ENCODE peak calls at places on chromosome 16, in five cellular contexts. One of them, this sample, is unnamed.

GRCh38 chr16:11315499-11315898 is 29.8 kb upstream of the RMI2 start:
- DNase-seq in body of pancreas: no peak
- DNase-seq in esophagus muscularis mucosa: no peak
- DNase-seq in small intestine: no peak
- DNase-seq in CD8-positive, alpha-beta memory T cell: no peak
- DNase-seq in this sample: no peak

GRCh38 chr16:27355610-27356009 is 41.8 kb downstream of the IL4R start:
- DNase-seq in body of pancreas: peak; percentile 43
- DNase-seq in esophagus muscularis mucosa: no peak
- DNase-seq in small intestine: peak; percentile 25
- DNase-seq in CD8-positive, alpha-beta memory T cell: no peak
- DNase-seq in this sample: peak; percentile 59

GRCh38 chr16:754208-755097 is 6.1 kb upstream of the MSLN start:
- DNase-seq in body of pancreas: peak; percentile 16
- DNase-seq in esophagus muscularis mucosa: no peak
- DNase-seq in small intestine: no peak
- DNase-seq in CD8-positive, alpha-beta memory T cell: no peak
- DNase-seq in this sample: no peak

GRCh38 chr16:66130296-66130910 is 236.1 kb upstream of the CDH5 start:
- DNase-seq in body of pancreas: no peak
- DNase-seq in esophagus muscularis mucosa: no peak
- DNase-seq in small intestine: no peak
- DNase-seq in CD8-positive, alpha-beta memory T cell: no peak
- DNase-seq in this sample: no peak

GRCh38 chr16:84062734-84063640 is 20.4 kb upstream of the SLC38A8 start:
- DNase-seq in body of pancreas: peak; percentile 76
- DNase-seq in esophagus muscularis mucosa: peak; percentile 95
- DNase-seq in small intestine: peak; percentile 65
- DNase-seq in CD8-positive, alpha-beta memory T cell: peak; percentile 42
- DNase-seq in this sample: peak; percentile 80

GRCh38 chr16:84444476-84444875 is 60.0 kb downstream of the MEAK7 start:
- DNase-seq in body of pancreas: no peak
- DNase-seq in esophagus muscularis mucosa: no peak
- DNase-seq in small intestine: no peak
- DNase-seq in CD8-positive, alpha-beta memory T cell: no peak
- DNase-seq in this sample: no peak

GRCh38 chr16:47848481-47849109 is 307.2 kb downstream of the ABCC12 start:
- DNase-seq in body of pancreas: no peak
- DNase-seq in esophagus muscularis mucosa: peak; percentile 75
- DNase-seq in small intestine: no peak
- DNase-seq in CD8-positive, alpha-beta memory T cell: no peak
- DNase-seq in this sample: peak; percentile 25

GRCh38 chr16:23502466-23502865 is 7.8 kb downstream of the GGA2 start:
- DNase-seq in body of pancreas: no peak
- DNase-seq in esophagus muscularis mucosa: no peak
- DNase-seq in small intestine: no peak
- DNase-seq in CD8-positive, alpha-beta memory T cell: no peak
- DNase-seq in this sample: no peak

GRCh38 chr16:67943619-67944503 is at the start of gene LCAT:
- DNase-seq in body of pancreas: no peak
- DNase-seq in esophagus muscularis mucosa: no peak
- DNase-seq in small intestine: no peak
- DNase-seq in CD8-positive, alpha-beta memory T cell: no peak
- DNase-seq in this sample: peak; percentile 55

GRCh38 chr16:69040144-69040909 is 65.1 kb upstream of the HAS3 start:
- DNase-seq in body of pancreas: no peak
- DNase-seq in esophagus muscularis mucosa: no peak
- DNase-seq in small intestine: peak; percentile 78
- DNase-seq in CD8-positive, alpha-beta memory T cell: no peak
- DNase-seq in this sample: no peak

GRCh38 chr16:49556252-49557069 is 182.9 kb downstream of the C16orf78 start:
- DNase-seq in body of pancreas: no peak
- DNase-seq in esophagus muscularis mucosa: no peak
- DNase-seq in small intestine: no peak
- DNase-seq in CD8-positive, alpha-beta memory T cell: no peak
- DNase-seq in this sample: no peak

GRCh38 chr16:10831899-10832886 is 13.6 kb upstream of the TVP23A start:
- DNase-seq in body of pancreas: peak; percentile 44
- DNase-seq in esophagus muscularis mucosa: no peak
- DNase-seq in small intestine: no peak
- DNase-seq in CD8-positive, alpha-beta memory T cell: no peak
- DNase-seq in this sample: no peak

GRCh38 chr16:19911204-19911603 is 26.6 kb upstream of the GPRC5B start:
- DNase-seq in body of pancreas: no peak
- DNase-seq in esophagus muscularis mucosa: no peak
- DNase-seq in small intestine: no peak
- DNase-seq in CD8-positive, alpha-beta memory T cell: no peak
- DNase-seq in this sample: no peak

GRCh38 chr16:85123891-85124635 is 11.8 kb upstream of the CIBAR2 start:
- DNase-seq in body of pancreas: peak; percentile 44
- DNase-seq in esophagus muscularis mucosa: no peak
- DNase-seq in small intestine: no peak
- DNase-seq in CD8-positive, alpha-beta memory T cell: no peak
- DNase-seq in this sample: peak; percentile 49

GRCh38 chr16:10575506-10576130 is 4.8 kb downstream of the EMP2 start:
- DNase-seq in body of pancreas: no peak
- DNase-seq in esophagus muscularis mucosa: no peak
- DNase-seq in small intestine: no peak
- DNase-seq in CD8-positive, alpha-beta memory T cell: no peak
- DNase-seq in this sample: no peak

GRCh38 chr16:1338119-1338730 is 4.8 kb downstream of the BAIAP3 start:
- DNase-seq in body of pancreas: peak; percentile 51
- DNase-seq in esophagus muscularis mucosa: no peak
- DNase-seq in small intestine: peak; percentile 37
- DNase-seq in CD8-positive, alpha-beta memory T cell: no peak
- DNase-seq in this sample: no peak

GRCh38 chr16:81374514-81374913 is 59.8 kb downstream of the GAN start:
- DNase-seq in body of pancreas: no peak
- DNase-seq in esophagus muscularis mucosa: no peak
- DNase-seq in small intestine: no peak
- DNase-seq in CD8-positive, alpha-beta memory T cell: no peak
- DNase-seq in this sample: no peak

GRCh38 chr16:29192329-29193247 is 207.7 kb downstream of the LAT start:
- DNase-seq in body of pancreas: no peak
- DNase-seq in esophagus muscularis mucosa: no peak
- DNase-seq in small intestine: no peak
- DNase-seq in CD8-positive, alpha-beta memory T cell: no peak
- DNase-seq in this sample: no peak

GRCh38 chr16:75044800-75045361 is 46.1 kb downstream of the ZNRF1 start:
- DNase-seq in body of pancreas: no peak
- DNase-seq in esophagus muscularis mucosa: no peak
- DNase-seq in small intestine: no peak
- DNase-seq in CD8-positive, alpha-beta memory T cell: no peak
- DNase-seq in this sample: peak; percentile 64

GRCh38 chr16:65728172-65728571 is 606.3 kb upstream of the CDH11 start:
- DNase-seq in body of pancreas: no peak
- DNase-seq in esophagus muscularis mucosa: no peak
- DNase-seq in small intestine: no peak
- DNase-seq in CD8-positive, alpha-beta memory T cell: no peak
- DNase-seq in this sample: no peak

GRCh38 chr16:85767569-85767968 is 16.7 kb upstream of the C16orf74 start:
- DNase-seq in body of pancreas: no peak
- DNase-seq in esophagus muscularis mucosa: no peak
- DNase-seq in small intestine: no peak
- DNase-seq in CD8-positive, alpha-beta memory T cell: no peak
- DNase-seq in this sample: no peak

GRCh38 chr16:57593021-57593420 is 35.4 kb upstream of the ADGRG1 start:
- DNase-seq in body of pancreas: no peak
- DNase-seq in esophagus muscularis mucosa: no peak
- DNase-seq in small intestine: no peak
- DNase-seq in CD8-positive, alpha-beta memory T cell: no peak
- DNase-seq in this sample: no peak

GRCh38 chr16:21145738-21146137 is 4.9 kb downstream of the DNAH3 start:
- DNase-seq in body of pancreas: no peak
- DNase-seq in esophagus muscularis mucosa: no peak
- DNase-seq in small intestine: no peak
- DNase-seq in CD8-positive, alpha-beta memory T cell: no peak
- DNase-seq in this sample: no peak

GRCh38 chr16:84294196-84295142 is at the start of gene WFDC1:
- DNase-seq in body of pancreas: no peak
- DNase-seq in esophagus muscularis mucosa: no peak
- DNase-seq in small intestine: no peak
- DNase-seq in CD8-positive, alpha-beta memory T cell: no peak
- DNase-seq in this sample: no peak

GRCh38 chr16:87382023-87382785 is 1.4 kb downstream of the FBXO31 start:
- DNase-seq in body of pancreas: no peak
- DNase-seq in esophagus muscularis mucosa: no peak
- DNase-seq in small intestine: peak; percentile 57
- DNase-seq in CD8-positive, alpha-beta memory T cell: no peak
- DNase-seq in this sample: no peak
- H3K4me1 ChIP-seq in body of pancreas: peaks cover 54% of the 10 kb centered on the region
- H3K4me1 ChIP-seq in esophagus muscularis mucosa: peaks cover 74% of the 10 kb centered on the region
- H3K4me1 ChIP-seq in small intestine: no peaks in the 10 kb centered on the region
- H3K4me1 ChIP-seq in CD8-positive, alpha-beta memory T cell: peaks cover 36% of the 10 kb centered on the region
- H3K4me1 ChIP-seq in this sample: peaks cover 8% of the 10 kb centered on the region

GRCh38 chr16:31474778-31475738 is 3.1 kb downstream of the TGFB1I1 start:
- DNase-seq in body of pancreas: no peak
- DNase-seq in esophagus muscularis mucosa: no peak
- DNase-seq in small intestine: no peak
- DNase-seq in CD8-positive, alpha-beta memory T cell: no peak
- DNase-seq in this sample: no peak

GRCh38 chr16:31471875-31472558 is at the start of gene TGFB1I1:
- DNase-seq in body of pancreas: no peak
- DNase-seq in esophagus muscularis mucosa: no peak
- DNase-seq in small intestine: no peak
- DNase-seq in CD8-positive, alpha-beta memory T cell: no peak
- DNase-seq in this sample: no peak

GRCh38 chr16:31472559-31473203 is 729 bp downstream of the TGFB1I1 start:
- DNase-seq in body of pancreas: peak; percentile 78
- DNase-seq in esophagus muscularis mucosa: peak; percentile 98
- DNase-seq in small intestine: peak; percentile 74
- DNase-seq in CD8-positive, alpha-beta memory T cell: peak; percentile 18
- DNase-seq in this sample: peak; percentile 95

GRCh38 chr16:31474173-31474714 is 2.3 kb downstream of the TGFB1I1 start:
- DNase-seq in body of pancreas: no peak
- DNase-seq in esophagus muscularis mucosa: no peak
- DNase-seq in small intestine: no peak
- DNase-seq in CD8-positive, alpha-beta memory T cell: no peak
- DNase-seq in this sample: no peak

DNA sequence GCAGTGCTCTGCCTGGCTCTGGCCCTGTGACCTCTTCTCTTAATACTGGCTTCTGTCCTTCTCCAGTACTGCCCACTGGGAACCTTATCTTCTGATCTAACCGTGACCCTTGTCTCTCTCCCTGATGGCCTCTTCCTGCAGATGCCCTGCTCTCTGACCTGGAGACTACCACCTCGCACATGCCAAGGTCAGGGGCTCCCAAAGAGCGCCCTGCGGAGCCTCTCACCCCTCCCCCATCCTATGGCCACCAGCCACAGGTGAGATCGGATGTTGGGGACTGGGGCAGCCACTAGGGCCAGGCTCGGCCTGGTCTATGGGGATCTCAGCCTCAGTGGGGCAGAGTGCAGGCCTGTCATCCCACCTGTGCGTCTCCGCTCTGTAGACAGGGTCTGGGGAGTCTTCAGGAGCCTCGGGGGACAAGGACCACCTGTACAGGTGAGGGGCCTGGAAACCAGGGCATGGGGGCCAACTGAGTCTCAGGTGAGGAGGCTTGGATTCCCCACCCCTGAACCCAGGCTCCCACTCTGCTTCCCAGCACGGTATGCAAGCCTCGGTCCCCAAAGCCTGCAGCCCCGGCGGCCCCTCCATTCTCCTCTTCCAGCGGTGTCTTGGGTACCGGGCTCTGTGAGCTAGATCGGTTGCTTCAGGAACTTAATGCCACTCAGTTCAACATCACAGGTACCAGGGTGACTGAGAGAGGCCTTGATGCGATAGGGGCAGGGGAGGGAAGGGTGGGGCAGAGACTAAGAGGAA is 1.5 kb downstream of the TGFB1I1 start:
- DNase-seq in body of pancreas: no peak
- DNase-seq in esophagus muscularis mucosa: no peak
- DNase-seq in small intestine: no peak
- DNase-seq in CD8-positive, alpha-beta memory T cell: no peak
- DNase-seq in this sample: no peak
- H3K4me3 ChIP-seq in body of pancreas: no peak overlapping the region
- H3K4me3 ChIP-seq in esophagus muscularis mucosa: peak overlapping the region; percentile 87
- H3K4me3 ChIP-seq in small intestine: no peak overlapping the region
- H3K4me3 ChIP-seq in CD8-positive, alpha-beta memory T cell: no peak overlapping the region
- H3K4me3 ChIP-seq in this sample: no peak overlapping the region

DNA sequence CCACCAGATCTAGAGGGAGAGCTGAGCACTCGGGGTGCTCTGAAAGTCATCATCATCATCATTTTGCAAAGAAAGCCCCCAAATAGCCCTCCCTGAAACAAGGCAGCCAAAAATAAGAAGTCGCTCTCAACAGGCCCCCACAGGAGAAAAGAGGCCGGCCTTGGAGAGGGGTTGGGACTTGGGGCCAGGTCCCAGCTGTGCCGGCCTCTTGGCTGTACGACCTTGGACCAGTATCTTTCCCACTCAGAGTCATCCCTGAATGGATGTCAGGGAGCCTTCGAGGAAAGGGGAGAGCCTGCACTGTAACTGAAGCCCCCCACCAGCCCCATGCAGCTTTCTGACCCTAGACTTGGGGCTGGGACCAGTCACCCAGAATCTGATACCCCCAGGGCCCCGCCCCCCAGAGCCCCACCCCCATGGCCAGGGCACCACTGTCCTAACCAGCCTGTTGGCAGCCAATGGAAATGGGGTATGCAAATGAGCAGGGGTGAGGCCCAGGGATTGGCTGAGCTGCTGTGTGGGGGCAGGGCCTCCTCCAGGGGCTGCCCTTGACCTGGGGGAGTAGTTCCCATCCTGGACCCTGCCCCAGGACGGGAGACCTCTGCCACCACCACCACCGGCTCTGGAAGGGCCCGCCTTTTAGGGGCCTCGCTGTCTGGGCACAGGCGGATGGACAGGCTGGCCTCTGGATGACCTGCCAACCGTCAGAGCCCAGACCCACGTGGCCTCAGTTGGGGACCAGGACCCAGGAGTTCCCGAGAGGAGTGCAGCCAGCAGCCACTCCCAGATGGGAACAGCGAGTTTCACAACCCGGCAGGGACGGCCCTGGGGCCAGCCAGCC is 15.4 kb downstream of the ZFPM1 start:
- DNase-seq in body of pancreas: peak; percentile 53
- DNase-seq in esophagus muscularis mucosa: no peak
- DNase-seq in small intestine: peak; percentile 56
- DNase-seq in CD8-positive, alpha-beta memory T cell: no peak
- DNase-seq in this sample: no peak
- H3K4me1 ChIP-seq in body of pancreas: peaks cover 85% of the 10 kb centered on the region
- H3K4me1 ChIP-seq in esophagus muscularis mucosa: peaks cover 8% of the 10 kb centered on the region
- H3K4me1 ChIP-seq in small intestine: no peaks in the 10 kb centered on the region
- H3K4me1 ChIP-seq in CD8-positive, alpha-beta memory T cell: peaks cover 84% of the 10 kb centered on the region
- H3K4me1 ChIP-seq in this sample: no peaks in the 10 kb centered on the region

DNA sequence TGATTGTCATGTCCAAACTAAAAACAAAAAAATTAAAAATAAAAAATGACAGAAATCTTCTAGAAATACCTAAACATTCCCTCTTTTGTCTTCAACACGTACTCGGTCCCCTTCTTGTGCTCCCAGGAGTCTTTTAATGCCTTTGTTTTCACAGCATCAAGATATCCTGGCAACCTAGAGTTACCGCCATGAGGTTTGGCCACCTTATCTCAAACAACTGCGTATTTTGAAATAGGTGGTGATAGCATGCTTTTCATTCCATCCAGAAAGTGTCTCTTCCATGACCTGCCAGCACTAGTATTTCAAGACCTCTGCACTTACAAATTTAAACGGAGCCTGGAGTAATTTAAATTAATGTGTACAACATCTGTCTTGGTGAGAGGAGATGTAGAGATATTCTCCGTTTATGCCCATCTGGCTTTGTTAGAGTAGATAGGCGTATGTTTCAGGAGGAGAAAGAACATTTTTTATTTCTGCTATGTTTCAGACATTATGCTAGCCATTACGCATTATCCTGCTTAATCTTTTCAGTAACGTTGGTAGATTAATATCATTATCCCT is 42.0 kb downstream of the RBFOX1 start:
- DNase-seq in body of pancreas: no peak
- DNase-seq in esophagus muscularis mucosa: no peak
- DNase-seq in small intestine: no peak
- DNase-seq in CD8-positive, alpha-beta memory T cell: no peak
- DNase-seq in this sample: no peak
- H3K4me3 ChIP-seq in body of pancreas: no peak overlapping the region
- H3K4me3 ChIP-seq in esophagus muscularis mucosa: no peak overlapping the region
- H3K4me3 ChIP-seq in small intestine: no peak overlapping the region
- H3K4me3 ChIP-seq in CD8-positive, alpha-beta memory T cell: no peak overlapping the region
- H3K4me3 ChIP-seq in this sample: no peak overlapping the region